ENCODE peak calls at places on chromosomes 13 and 19, in ten cellular contexts. K is fibroblast of pulmonary artery, N is NB4, Q is mucosa of descending colon, R is HFF-Myc, U is heart left ventricle, L is right lobe of liver, B is lower leg skin, S is IMR-90, J is ascending aorta. X is an unnamed sample.

GRCh38 chr13:98575009-98575866 is 1.7 kb downstream of the STK24 start:
- DNase-seq in K (no peak), N (no peak), Q (no peak), R (no peak), U (no peak), L (no peak), B (no peak), S (no peak), J (no peak), X (no peak)

GRCh38 chr13:46321494-46322225 is 65.4 kb downstream of the RUBCNL start:
- DNase-seq in K (peak), N (peak), Q (no peak), R (peak), U (no peak), L (peak), B (peak), S (peak), J (peak), X (no peak)

GRCh38 chr19:1016647-1017114 is 4.2 kb downstream of the TMEM259 start:
- DNase-seq in K (peak), N (no peak), Q (no peak), R (no peak), U (no peak), L (peak), B (no peak), S (peak), J (no peak), X (no peak)

GRCh38 chr19:45423589-45424190 is at the start of gene ERCC1:
- DNase-seq in K (peak), N (peak), Q (peak), R (peak), U (peak), L (peak), B (peak), S (peak), J (peak), X (peak)

GRCh38 chr19:41575998-41576397 is at the start of gene CEACAM21:
- DNase-seq in K (no peak), N (peak), Q (peak), R (no peak), U (peak), L (peak), B (peak), S (no peak), J (no peak), X (no peak)

GRCh38 chr13:35923347-35923746 is 207.8 kb downstream of the DCLK1 start:
- DNase-seq in K (peak), N (no peak), Q (no peak), R (no peak), U (no peak), L (no peak), B (no peak), S (peak), J (no peak), X (no peak)

GRCh38 chr13:29748097-29748496 is 102.3 kb downstream of the UBL3 start:
- DNase-seq in K (no peak), N (no peak), Q (no peak), R (no peak), U (no peak), L (no peak), B (no peak), S (no peak), J (no peak), X (no peak)

GRCh38 chr19:45139286-45140143 is 21.3 kb downstream of the NKPD1 start:
- DNase-seq in K (no peak), N (no peak), Q (no peak), R (no peak), U (no peak), L (no peak), B (no peak), S (no peak), J (no peak), X (no peak)

GRCh38 chr13:46386996-46387851 is at the start of gene RUBCNL:
- DNase-seq in K (no peak), N (peak), Q (peak), R (no peak), U (peak), L (no peak), B (no peak), S (no peak), J (no peak), X (no peak)

GRCh38 chr13:27406178-27406939 is 18.1 kb upstream of the GTF3A start:
- DNase-seq in K (peak), N (peak), Q (no peak), R (no peak), U (no peak), L (no peak), B (no peak), S (peak), J (peak), X (no peak)

GRCh38 chr13:111337206-111337605 is 16.8 kb downstream of the TEX29 start:
- DNase-seq in K (peak), N (no peak), Q (no peak), R (peak), U (no peak), L (no peak), B (no peak), S (peak), J (peak), X (no peak)

GRCh38 chr13:26867451-26868067 is 107.0 kb upstream of the GPR12 start:
- DNase-seq in K (peak), N (peak), Q (no peak), R (peak), U (no peak), L (no peak), B (no peak), S (peak), J (no peak), X (no peak)

GRCh38 chr13:79043208-79043607 is 362.8 kb downstream of the RBM26 start:
- DNase-seq in K (no peak), N (no peak), Q (no peak), R (no peak), U (no peak), L (no peak), B (no peak), S (no peak), J (no peak), X (no peak)
- TF ChIP-seq CTCF in K (no peak), N (no peak), Q (no peak), R (no peak), U (no peak), L (no peak), B (no peak), S (no peak), J (no peak), X (no peak)

DNA sequence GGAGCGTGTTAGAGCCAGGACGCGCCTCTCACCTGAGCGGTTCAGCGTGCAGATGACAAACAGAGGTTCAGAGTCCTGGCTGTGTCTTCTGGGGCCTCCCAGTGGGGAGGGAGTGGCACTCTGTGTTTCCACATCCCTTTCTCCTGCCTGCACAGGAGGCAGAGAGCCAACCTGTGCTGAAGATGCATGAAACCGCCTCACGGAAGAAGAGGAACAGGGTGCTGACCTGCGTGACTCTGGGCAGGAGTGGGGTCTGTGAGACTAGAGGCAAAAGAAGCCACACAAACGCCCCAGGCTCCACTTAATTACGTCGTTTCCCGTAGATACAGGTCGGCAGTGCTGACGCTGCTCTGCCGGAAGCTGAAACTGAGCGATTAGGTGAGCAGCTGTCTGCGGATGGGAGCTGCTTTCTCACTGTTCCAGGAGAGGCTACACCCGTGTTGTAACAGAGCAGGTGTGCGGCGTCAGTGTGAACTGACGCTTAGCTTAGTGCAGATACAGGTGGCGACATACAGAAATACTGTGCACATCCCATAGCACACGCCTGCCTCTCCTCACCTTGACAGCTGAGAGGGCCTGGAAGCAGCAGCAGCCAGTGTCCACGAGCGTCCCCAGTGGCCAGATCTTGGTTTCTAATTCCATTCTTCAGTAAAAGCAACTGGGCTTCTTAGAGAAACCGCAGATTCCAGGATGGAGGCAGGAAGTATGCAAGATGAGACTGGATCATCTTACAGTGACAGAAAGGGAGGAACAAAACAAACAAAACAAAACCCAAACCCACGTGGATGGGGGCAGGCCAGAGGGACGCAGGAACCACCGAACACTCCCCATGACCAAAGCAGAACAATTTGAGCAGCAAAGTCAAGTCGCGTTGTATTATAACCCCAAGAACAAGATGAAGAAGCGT is 37.7 kb upstream of the MCF2L start:
- DNase-seq in K (peak), N (peak), Q (no peak), R (peak), U (no peak), L (no peak), B (no peak), S (peak), J (no peak), X (no peak)
- TF ChIP-seq CTCF in K (peak), N (peak), Q (peak), R (peak), U (peak), L (no peak), B (no peak), S (peak), J (peak), X (no peak)

GRCh38 chr19:35554076-35554475 is 8.7 kb downstream of the TMEM147 start:
- DNase-seq in K (no peak), N (no peak), Q (no peak), R (no peak), U (no peak), L (no peak), B (no peak), S (no peak), J (no peak), X (no peak)

GRCh38 chr19:35556025-35556590 is 7.3 kb downstream of the ATP4A start:
- DNase-seq in K (no peak), N (no peak), Q (no peak), R (no peak), U (no peak), L (no peak), B (no peak), S (no peak), J (no peak), X (no peak)

GRCh38 chr19:35556846-35557538 is 6.5 kb downstream of the ATP4A start:
- DNase-seq in K (no peak), N (no peak), Q (no peak), R (no peak), U (no peak), L (no peak), B (no peak), S (no peak), J (no peak), X (no peak)

GRCh38 chr19:35553385-35554000 is 8.1 kb downstream of the TMEM147 start:
- DNase-seq in K (no peak), N (no peak), Q (no peak), R (no peak), U (no peak), L (no peak), B (no peak), S (no peak), J (no peak), X (no peak)

DNA sequence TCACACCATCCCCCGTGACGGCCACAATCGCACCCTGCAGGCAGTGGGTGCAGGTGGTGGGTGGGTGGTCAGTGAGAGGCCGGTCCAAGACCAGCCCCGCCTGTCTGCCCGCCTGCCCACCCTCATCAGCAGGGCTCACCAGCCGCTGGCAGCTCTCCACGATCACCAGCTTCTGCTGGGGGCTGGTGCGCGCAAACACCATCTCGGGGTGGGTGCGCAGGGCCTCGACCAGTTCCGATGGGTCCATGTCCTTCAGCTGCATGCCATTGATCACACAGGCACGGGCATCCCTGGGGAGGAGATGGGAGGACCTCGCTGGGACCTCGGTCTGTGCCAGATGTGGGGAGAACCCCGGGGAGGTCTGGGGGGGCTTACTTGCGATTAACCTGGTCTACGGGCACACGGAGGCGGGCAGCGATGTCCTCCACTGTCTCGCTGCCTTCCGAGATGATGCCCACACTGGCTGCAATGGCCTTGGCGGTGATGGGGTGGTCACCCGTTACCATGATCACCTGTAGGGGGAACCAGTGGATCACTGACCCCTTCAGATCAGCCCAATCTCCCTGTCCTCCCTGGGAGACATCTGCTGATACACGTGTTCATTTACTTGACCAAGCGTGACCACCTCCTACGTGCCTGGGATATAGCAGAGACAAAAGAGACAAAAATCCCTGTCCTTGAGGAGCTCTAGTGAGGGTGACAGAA is 8.0 kb downstream of the ATP4A start:
- DNase-seq in K (peak), N (peak), Q (no peak), R (peak), U (no peak), L (no peak), B (no peak), S (peak), J (no peak), X (no peak)
- TF ChIP-seq CTCF in K (peak), N (no peak), Q (no peak), R (peak), U (no peak), L (peak), B (no peak), S (peak), J (no peak), X (no peak)

DNA sequence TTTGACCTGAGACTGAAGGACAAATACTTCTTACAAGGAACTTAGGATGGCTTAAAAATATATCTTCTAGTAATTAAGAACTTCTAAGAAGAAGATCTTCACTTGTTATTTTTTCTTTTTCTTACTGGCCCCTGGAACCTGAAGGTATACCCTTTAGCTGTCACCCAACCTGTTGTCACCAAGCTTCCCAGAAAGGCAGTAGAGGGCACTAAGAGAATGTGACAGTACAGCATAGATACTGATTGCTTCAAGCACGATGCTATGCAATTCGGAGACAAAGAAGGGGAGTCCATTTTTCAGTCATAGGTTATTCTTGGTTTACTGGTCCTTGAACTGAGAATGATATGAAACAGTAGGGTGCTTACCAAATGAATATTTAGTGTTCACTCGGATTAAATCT is 208.3 kb upstream of the PCDH9 start:
- DNase-seq in K (no peak), N (peak), Q (no peak), R (no peak), U (no peak), L (no peak), B (no peak), S (no peak), J (no peak), X (no peak)
- TF ChIP-seq CTCF in K (no peak), N (peak), Q (no peak), R (no peak), U (no peak), L (no peak), B (no peak), S (no peak), J (no peak), X (no peak)

DNA sequence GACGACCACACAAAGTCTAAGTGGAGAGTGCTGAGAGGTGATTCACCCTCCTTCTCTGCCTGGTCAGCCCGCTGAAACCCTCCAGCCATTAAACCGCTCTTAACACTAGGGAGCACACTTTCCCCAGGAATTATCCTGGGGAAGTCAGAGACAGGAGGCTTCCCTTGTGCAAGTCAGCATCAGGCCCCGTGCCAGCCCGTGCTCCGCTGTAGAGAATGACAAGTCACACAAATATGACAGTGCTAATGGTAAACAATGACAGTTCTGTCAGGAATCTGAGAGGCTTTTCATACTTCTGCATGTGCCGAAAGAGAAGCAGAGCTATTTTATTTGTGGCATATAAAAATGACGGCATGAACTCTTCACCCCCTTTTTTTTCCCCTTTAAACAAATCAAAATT is 816.9 kb upstream of the SLC10A2 start:
- DNase-seq in K (peak), N (peak), Q (peak), R (no peak), U (peak), L (peak), B (peak), S (peak), J (peak), X (peak)
- TF ChIP-seq CTCF in K (peak), N (peak), Q (no peak), R (peak), U (peak), L (peak), B (no peak), S (peak), J (peak), X (no peak)

DNA sequence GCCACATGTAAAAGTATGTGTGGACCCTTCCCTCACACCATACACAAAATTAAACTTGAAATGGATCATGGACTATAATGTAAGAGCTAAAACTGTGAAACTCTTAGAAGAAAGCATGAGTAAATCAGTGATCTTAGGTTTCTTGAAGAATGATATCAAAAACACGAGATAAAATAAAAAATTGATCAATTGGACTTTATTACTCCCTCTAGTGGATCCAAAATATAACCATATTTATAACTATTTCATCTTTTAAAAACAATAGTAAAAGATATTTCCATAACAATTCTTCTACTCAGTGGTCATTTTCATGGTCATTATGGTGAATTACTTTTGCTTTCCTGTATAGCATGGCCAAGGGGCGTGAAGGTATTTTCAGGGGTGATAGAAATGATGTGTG is 174.6 kb upstream of the LSM14A start:
- DNase-seq in K (no peak), N (no peak), Q (no peak), R (no peak), U (no peak), L (no peak), B (no peak), S (no peak), J (no peak), X (no peak)
- TF ChIP-seq CTCF in K (no peak), N (no peak), Q (no peak), R (peak), U (no peak), L (peak), B (no peak), S (no peak), J (peak), X (no peak)

GRCh38 chr13:22740264-22740663 is 440.5 kb upstream of the SGCG start:
- DNase-seq in K (no peak), N (peak), Q (no peak), R (no peak), U (no peak), L (no peak), B (no peak), S (no peak), J (no peak), X (no peak)
- TF ChIP-seq CTCF in K (no peak), N (peak), Q (no peak), R (no peak), U (no peak), L (no peak), B (no peak), S (no peak), J (no peak), X (no peak)

DNA sequence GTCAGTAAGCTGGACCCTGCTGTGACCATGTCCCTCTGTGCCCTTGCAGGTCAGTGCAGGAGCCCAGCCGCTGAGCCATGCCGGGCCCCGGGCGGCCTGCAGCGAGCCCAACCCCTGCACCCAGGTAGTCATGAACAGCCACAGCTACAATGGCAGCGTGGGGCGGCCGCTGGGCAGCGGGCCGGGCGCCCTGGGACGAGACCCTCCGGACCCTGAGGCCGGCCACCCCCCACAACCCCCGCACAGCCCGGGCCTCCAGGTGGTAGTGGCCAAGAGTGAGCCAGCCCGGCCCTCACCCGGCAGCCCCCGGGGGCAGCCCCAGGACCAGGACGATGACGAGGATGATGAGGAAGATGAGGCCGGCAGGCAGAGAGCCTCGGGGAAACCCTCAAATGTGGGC is 6.9 kb downstream of the KCNN1 start:
- DNase-seq in K (no peak), N (no peak), Q (no peak), R (no peak), U (no peak), L (no peak), B (no peak), S (no peak), J (no peak), X (no peak)
- TF ChIP-seq CTCF in K (no peak), N (no peak), Q (no peak), R (no peak), U (no peak), L (no peak), B (no peak), S (no peak), J (no peak), X (no peak)